ENCODE peak calls at places on chromosomes 5 and 9, in ten cellular contexts. N, K, Q, D, Y, F, Z, G, V and R are unnamed samples. For H3K27me3 and H3K36me3, the result is how much of the 10 kb centered on the place peaks cover.

GRCh38 chr9:14831661-14832060 is 78.6 kb downstream of the FREM1 start:
- DNase-seq in N (no peak), K (no peak), Q (peak), D (no peak), Y (no peak), F (no peak), Z (no peak), G (no peak), V (no peak), R (no peak)

GRCh38 chr9:73023025-73023541 is 70.2 kb upstream of the ALDH1A1 start:
- DNase-seq in N (no peak), K (peak), Q (peak), D (peak), Y (peak), F (peak), Z (peak), G (peak), V (no peak), R (no peak)

GRCh38 chr9:77856615-77857014 is 175.0 kb downstream of the GNAQ start:
- DNase-seq in N (no peak), K (peak), Q (no peak), D (peak), Y (no peak), F (no peak), Z (no peak), G (no peak), V (no peak), R (no peak)

GRCh38 chr9:580652-581342 is 260.7 kb upstream of the DMRT1 start:
- DNase-seq in N (peak), K (no peak), Q (no peak), D (no peak), Y (no peak), F (no peak), Z (no peak), G (no peak), V (no peak), R (no peak)

GRCh38 chr5:176744584-176744965 is 65.8 kb upstream of the UNC5A start:
- DNase-seq in N (no peak), K (no peak), Q (peak), D (no peak), Y (no peak), F (no peak), Z (no peak), G (no peak), V (no peak), R (peak)

GRCh38 chr5:160353379-160353778 is 17.0 kb downstream of the C1QTNF2 start:
- DNase-seq in N (no peak), K (no peak), Q (no peak), D (no peak), Y (peak), F (no peak), Z (no peak), G (no peak), V (no peak), R (no peak)

GRCh38 chr5:75049581-75050274 is 2.6 kb downstream of the GCNT4 start:
- DNase-seq in N (no peak), K (peak), Q (peak), D (peak), Y (no peak), F (peak), Z (peak), G (peak), V (no peak), R (no peak)

GRCh38 chr9:131619680-131620079 is 74.4 kb downstream of the PRRT1B start:
- DNase-seq in N (no peak), K (no peak), Q (no peak), D (no peak), Y (no peak), F (no peak), Z (no peak), G (no peak), V (no peak), R (no peak)

GRCh38 chr9:118522093-118523028 is 818.2 kb downstream of the TLR4 start:
- DNase-seq in N (no peak), K (peak), Q (peak), D (peak), Y (no peak), F (no peak), Z (no peak), G (no peak), V (no peak), R (no peak)

GRCh38 chr9:72129271-72130156 is 19.7 kb upstream of the GDA start:
- DNase-seq in N (no peak), K (no peak), Q (no peak), D (no peak), Y (no peak), F (no peak), Z (no peak), G (peak), V (no peak), R (no peak)

GRCh38 chr5:178160176-178160575 is 6.5 kb upstream of the NHP2 start:
- DNase-seq in N (no peak), K (no peak), Q (no peak), D (no peak), Y (no peak), F (no peak), Z (no peak), G (no peak), V (no peak), R (no peak)

GRCh38 chr5:58887311-58887710 is 304.4 kb downstream of the RAB3C start:
- DNase-seq in N (peak), K (no peak), Q (no peak), D (no peak), Y (no peak), F (no peak), Z (no peak), G (no peak), V (no peak), R (no peak)

GRCh38 chr9:93451762-93452709 is 551 bp downstream of the FAM120A start:
- DNase-seq in N (peak), K (no peak), Q (peak), D (peak), Y (peak), F (peak), Z (no peak), G (peak), V (no peak), R (no peak)

GRCh38 chr5:171681667-171682066 is 104.0 kb upstream of the SMIM23 start:
- DNase-seq in N (no peak), K (peak), Q (no peak), D (peak), Y (no peak), F (no peak), Z (no peak), G (no peak), V (no peak), R (no peak)

GRCh38 chr5:95406426-95407093 is 15.4 kb downstream of the FAM81B start:
- DNase-seq in N (no peak), K (peak), Q (no peak), D (peak), Y (no peak), F (no peak), Z (no peak), G (peak), V (no peak), R (no peak)

GRCh38 chr9:131500939-131501541 is 1.7 kb upstream of the POMT1 start:
- DNase-seq in N (no peak), K (peak), Q (peak), D (peak), Y (no peak), F (no peak), Z (no peak), G (no peak), V (peak), R (no peak)

GRCh38 chr9:122498883-122499288 is 11.7 kb upstream of the OR1J2 start:
- DNase-seq in N (no peak), K (peak), Q (peak), D (peak), Y (no peak), F (no peak), Z (peak), G (no peak), V (peak), R (no peak)

GRCh38 chr5:6714221-6715041 is 1.2 kb downstream of the TENT4A start:
- DNase-seq in N (peak), K (no peak), Q (peak), D (peak), Y (peak), F (no peak), Z (no peak), G (no peak), V (no peak), R (no peak)

GRCh38 chr9:69325409-69326212 is 596 bp downstream of the ENTREP1 start:
- DNase-seq in N (peak), K (no peak), Q (no peak), D (no peak), Y (peak), F (no peak), Z (no peak), G (peak), V (no peak), R (no peak)

GRCh38 chr5:3310551-3311340 is 284.9 kb upstream of the IRX1 start:
- DNase-seq in N (no peak), K (peak), Q (no peak), D (peak), Y (no peak), F (no peak), Z (no peak), G (no peak), V (no peak), R (no peak)

GRCh38 chr5:16727937-16728336 is 111.1 kb upstream of the RETREG1 start:
- DNase-seq in N (no peak), K (no peak), Q (no peak), D (no peak), Y (no peak), F (no peak), Z (no peak), G (peak), V (no peak), R (no peak)

GRCh38 chr5:73135429-73136276 is 15.3 kb downstream of the TMEM171 start:
- DNase-seq in N (no peak), K (no peak), Q (peak), D (peak), Y (no peak), F (no peak), Z (peak), G (no peak), V (no peak), R (no peak)

GRCh38 chr5:72956324-72957140 is 691 bp downstream of the FCHO2 start:
- DNase-seq in N (peak), K (peak), Q (peak), D (peak), Y (peak), F (peak), Z (no peak), G (peak), V (no peak), R (peak)

GRCh38 chr9:108262836-108263235 is 593.0 kb downstream of the ACTL7B start:
- DNase-seq in N (no peak), K (no peak), Q (no peak), D (no peak), Y (no peak), F (no peak), Z (no peak), G (no peak), V (no peak), R (no peak)

GRCh38 chr5:56951131-56951945 is 585 bp downstream of the MIER3 start:
- DNase-seq in N (peak), K (no peak), Q (peak), D (peak), Y (peak), F (peak), Z (no peak), G (no peak), V (no peak), R (peak)

GRCh38 chr9:108759835-108760234 is 96.0 kb downstream of the ACTL7B start:
- DNase-seq in N (no peak), K (no peak), Q (no peak), D (no peak), Y (no peak), F (no peak), Z (no peak), G (no peak), V (no peak), R (no peak)

GRCh38 chr5:15234911-15235310 is 265.1 kb upstream of the FBXL7 start:
- DNase-seq in N (no peak), K (no peak), Q (no peak), D (no peak), Y (no peak), F (no peak), Z (no peak), G (no peak), V (no peak), R (no peak)

GRCh38 chr9:114893622-114894021 is 36.8 kb downstream of the TNFSF8 start:
- DNase-seq in N (no peak), K (peak), Q (no peak), D (peak), Y (no peak), F (no peak), Z (no peak), G (no peak), V (no peak), R (no peak)

GRCh38 chr5:57482671-57483106 is at the start of gene ACTBL2:
- DNase-seq in N (no peak), K (peak), Q (no peak), D (peak), Y (no peak), F (no peak), Z (no peak), G (no peak), V (peak), R (no peak)

GRCh38 chr9:101702257-101702656 is 36.2 kb downstream of the GRIN3A start:
- DNase-seq in N (no peak), K (peak), Q (no peak), D (no peak), Y (no peak), F (no peak), Z (no peak), G (no peak), V (no peak), R (no peak)

GRCh38 chr9:14271078-14271673 is 42.8 kb downstream of the NFIB start:
- DNase-seq in N (no peak), K (peak), Q (peak), D (peak), Y (peak), F (peak), Z (no peak), G (peak), V (no peak), R (peak)

GRCh38 chr5:140295414-140295813 is 7.5 kb downstream of the PFDN1 start:
- DNase-seq in N (no peak), K (peak), Q (peak), D (peak), Y (no peak), F (no peak), Z (no peak), G (peak), V (peak), R (no peak)

GRCh38 chr5:137994556-137994955 is 38.3 kb downstream of the FAM13B start:
- DNase-seq in N (no peak), K (no peak), Q (no peak), D (no peak), Y (no peak), F (no peak), Z (no peak), G (no peak), V (no peak), R (no peak)

GRCh38 chr9:18942801-18943200 is 90.2 kb downstream of the SAXO1 start:
- DNase-seq in N (no peak), K (no peak), Q (no peak), D (no peak), Y (no peak), F (no peak), Z (no peak), G (no peak), V (no peak), R (no peak)

DNA sequence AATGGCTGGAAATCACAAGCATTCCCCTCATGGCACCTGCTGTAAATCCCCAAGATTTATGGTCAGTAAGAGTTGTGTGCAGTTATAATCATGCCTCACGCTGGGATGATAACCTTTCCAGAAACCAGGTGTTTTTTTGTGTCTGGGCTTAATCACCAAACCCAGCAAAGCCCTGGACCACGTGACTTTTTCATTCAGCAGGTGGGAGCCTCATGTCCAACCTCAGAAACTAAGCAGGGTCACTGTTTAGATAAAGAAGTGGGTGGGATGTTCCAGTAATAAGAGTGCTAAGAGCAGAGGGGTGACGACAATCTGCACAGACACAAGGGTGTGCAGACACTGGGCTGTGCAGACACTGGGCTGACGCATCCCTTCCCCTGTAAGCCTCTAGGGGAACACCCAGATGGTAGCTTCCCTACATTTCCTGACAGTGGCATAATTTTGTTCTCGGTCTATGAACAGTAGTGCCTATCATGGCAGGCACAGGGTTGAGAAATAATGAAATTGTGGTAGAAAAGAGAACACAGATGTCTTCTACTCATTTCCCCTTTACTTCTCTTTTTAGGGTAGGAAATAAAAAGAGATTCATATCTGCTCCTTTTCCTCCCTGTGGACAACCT is 85.1 kb downstream of the SAXO1 start:
- DNase-seq in N (no peak), K (no peak), Q (no peak), D (no peak), Y (no peak), F (no peak), Z (no peak), G (no peak), V (no peak), R (no peak)
- TF ChIP-seq CTCF in N (no peak), K (no peak), Q (no peak), D (no peak), Y (no peak), F (no peak), Z (no peak), G (no peak), V (no peak), R (no peak)

GRCh38 chr9:86515221-86515620 is 161.0 kb upstream of the TUT7 start:
- DNase-seq in N (no peak), K (no peak), Q (no peak), D (no peak), Y (no peak), F (no peak), Z (no peak), G (no peak), V (no peak), R (no peak)
- H3K27me3 ChIP-seq in N (under half), K (under half), Q (under half), D (under half), Y (under half), F (under half), Z (under half), G (under half), V (under half), R (under half)

DNA sequence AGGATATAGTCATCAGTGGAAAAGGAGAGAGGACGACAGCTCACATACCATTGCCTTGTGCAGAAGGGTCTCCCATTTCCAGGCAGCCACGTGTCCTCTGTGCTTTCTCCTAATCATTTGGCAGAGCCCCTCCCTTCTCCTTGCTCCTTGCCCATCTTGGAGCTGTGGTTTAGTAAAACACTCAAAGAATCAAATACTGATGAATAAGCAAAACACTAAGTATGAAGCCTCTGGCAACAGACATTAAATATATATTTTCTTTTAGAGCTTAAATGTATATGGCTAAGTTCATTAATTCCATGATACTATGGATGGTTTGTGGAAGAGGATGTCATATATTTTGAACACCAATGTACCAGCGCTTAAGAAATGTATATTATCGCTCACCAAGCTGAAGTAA is 278.5 kb downstream of the SAXO1 start:
- DNase-seq in N (no peak), K (no peak), Q (no peak), D (no peak), Y (no peak), F (no peak), Z (no peak), G (no peak), V (no peak), R (no peak)
- H3K36me3 ChIP-seq in N (under half), K (under half), Q (under half), D (under half), Y (under half), F (under half), Z (under half), G (under half), V (under half), R (under half)

GRCh38 chr9:133874659-133875058 is 117.5 kb downstream of the VAV2 start:
- DNase-seq in N (no peak), K (no peak), Q (no peak), D (no peak), Y (no peak), F (no peak), Z (no peak), G (no peak), V (no peak), R (no peak)

GRCh38 chr9:133876836-133877235 is 115.3 kb downstream of the VAV2 start:
- DNase-seq in N (no peak), K (peak), Q (no peak), D (no peak), Y (no peak), F (no peak), Z (no peak), G (no peak), V (no peak), R (no peak)

GRCh38 chr9:133877327-133877726 is 114.8 kb downstream of the VAV2 start:
- DNase-seq in N (no peak), K (no peak), Q (no peak), D (no peak), Y (no peak), F (no peak), Z (no peak), G (no peak), V (no peak), R (no peak)

GRCh38 chr9:133875131-133875530 is 117.0 kb downstream of the VAV2 start:
- DNase-seq in N (no peak), K (no peak), Q (no peak), D (no peak), Y (no peak), F (no peak), Z (no peak), G (no peak), V (no peak), R (no peak)

DNA sequence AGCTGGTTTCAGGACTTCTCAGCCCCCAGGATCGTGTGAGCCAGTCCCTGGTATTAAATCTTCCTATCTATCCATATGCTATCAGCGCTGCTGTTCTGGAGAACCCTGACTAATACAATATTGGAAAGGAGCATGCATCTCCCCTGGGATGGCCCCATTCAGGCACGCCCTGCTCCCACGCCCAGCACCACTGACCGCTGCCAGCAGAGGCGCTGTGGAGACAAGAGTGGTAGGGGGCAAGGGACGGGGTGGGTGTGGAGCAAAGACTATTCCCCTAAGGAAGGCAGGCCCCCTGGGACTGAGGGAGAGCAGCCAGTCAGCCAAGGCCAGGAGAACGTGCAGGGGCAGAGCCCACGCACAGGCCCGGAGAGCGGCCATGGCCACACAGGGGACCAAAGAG is 116.0 kb downstream of the VAV2 start:
- DNase-seq in N (no peak), K (peak), Q (peak), D (no peak), Y (no peak), F (no peak), Z (no peak), G (no peak), V (no peak), R (no peak)
- TF ChIP-seq CTCF in N (no peak), K (peak), Q (peak), D (peak), Y (no peak), F (no peak), Z (no peak), G (no peak), V (peak), R (peak)